ENCODE peak calls at places on chromosomes 6 and 20, in four cellular contexts. One of them, this sample, is unnamed.

GRCh38 chr6:148044921-148045320 is 297.7 kb upstream of the SASH1 start:
- DNase-seq in HCT116: no peak
- DNase-seq in K562: no peak
- DNase-seq in HepG2: no peak
- DNase-seq in this sample: no peak

GRCh38 chr20:48392407-48393310 is 435.1 kb downstream of the PREX1 start:
- DNase-seq in HCT116: no peak
- DNase-seq in K562: no peak
- DNase-seq in HepG2: no peak
- DNase-seq in this sample: no peak

GRCh38 chr20:6079011-6079410 is 25.2 kb upstream of the LRRN4 start:
- DNase-seq in HCT116: no peak
- DNase-seq in K562: no peak
- DNase-seq in HepG2: no peak
- DNase-seq in this sample: no peak

GRCh38 chr6:379367-380181 is 12.0 kb upstream of the IRF4 start:
- DNase-seq in HCT116: no peak
- DNase-seq in K562: no peak
- DNase-seq in HepG2: no peak
- DNase-seq in this sample: no peak

GRCh38 chr6:31958412-31958740 is 395 bp downstream of the NELFE start:
- DNase-seq in HCT116: no peak
- DNase-seq in K562: peak; percentile 62
- DNase-seq in HepG2: no peak
- DNase-seq in this sample: no peak

GRCh38 chr6:90288404-90288803 is 8.2 kb downstream of the BACH2 start:
- DNase-seq in HCT116: no peak
- DNase-seq in K562: peak; percentile 16
- DNase-seq in HepG2: no peak
- DNase-seq in this sample: no peak

GRCh38 chr6:6697620-6698019 is 109.1 kb downstream of the LY86 start:
- DNase-seq in HCT116: no peak
- DNase-seq in K562: no peak
- DNase-seq in HepG2: no peak
- DNase-seq in this sample: no peak

GRCh38 chr6:90435207-90435899 is 138.7 kb upstream of the BACH2 start:
- DNase-seq in HCT116: no peak
- DNase-seq in K562: no peak
- DNase-seq in HepG2: no peak
- DNase-seq in this sample: no peak

GRCh38 chr6:4819706-4820283 is 43.6 kb downstream of the CDYL start:
- DNase-seq in HCT116: no peak
- DNase-seq in K562: no peak
- DNase-seq in HepG2: no peak
- DNase-seq in this sample: no peak

GRCh38 chr20:21376631-21377030 is 20.7 kb downstream of the NKX2-4 start:
- DNase-seq in HCT116: no peak
- DNase-seq in K562: no peak
- DNase-seq in HepG2: no peak
- DNase-seq in this sample: no peak

GRCh38 chr20:50027611-50028105 is 44.9 kb downstream of the SNAI1 start:
- DNase-seq in HCT116: no peak
- DNase-seq in K562: peak; percentile 49
- DNase-seq in HepG2: no peak
- DNase-seq in this sample: no peak

GRCh38 chr6:43644940-43645612 is at the start of gene RSPH9:
- DNase-seq in HCT116: no peak
- DNase-seq in K562: peak; percentile 64
- DNase-seq in HepG2: no peak
- DNase-seq in this sample: peak; percentile 92

DNA sequence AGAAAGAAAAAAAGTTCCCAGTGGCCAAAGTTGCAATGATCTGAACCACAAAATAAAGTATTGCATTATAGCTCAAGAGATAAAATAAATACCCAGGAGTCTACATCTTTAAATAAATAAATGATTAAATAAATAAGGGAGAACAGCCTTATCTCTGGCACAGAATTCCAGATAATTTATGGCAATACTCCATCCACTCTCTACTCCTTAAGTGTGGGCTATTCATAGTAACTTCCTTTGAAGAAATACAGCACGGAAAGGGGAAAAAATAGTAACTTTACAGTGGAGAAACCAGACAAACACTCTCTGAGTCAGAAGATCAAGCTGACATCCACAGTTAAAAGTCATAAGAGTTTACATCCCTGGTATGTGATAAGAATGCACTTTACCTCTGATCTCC is 11.6 kb downstream of the AURKA start:
- DNase-seq in HCT116: no peak
- DNase-seq in K562: no peak
- DNase-seq in HepG2: no peak
- DNase-seq in this sample: no peak
- TF ChIP-seq FOSL1 in HCT116: no peak
- TF ChIP-seq FOSL1 in K562: no peak
- TF ChIP-seq FOSL1 in HepG2: no peak
- TF ChIP-seq FOSL1 in this sample: no peak

DNA sequence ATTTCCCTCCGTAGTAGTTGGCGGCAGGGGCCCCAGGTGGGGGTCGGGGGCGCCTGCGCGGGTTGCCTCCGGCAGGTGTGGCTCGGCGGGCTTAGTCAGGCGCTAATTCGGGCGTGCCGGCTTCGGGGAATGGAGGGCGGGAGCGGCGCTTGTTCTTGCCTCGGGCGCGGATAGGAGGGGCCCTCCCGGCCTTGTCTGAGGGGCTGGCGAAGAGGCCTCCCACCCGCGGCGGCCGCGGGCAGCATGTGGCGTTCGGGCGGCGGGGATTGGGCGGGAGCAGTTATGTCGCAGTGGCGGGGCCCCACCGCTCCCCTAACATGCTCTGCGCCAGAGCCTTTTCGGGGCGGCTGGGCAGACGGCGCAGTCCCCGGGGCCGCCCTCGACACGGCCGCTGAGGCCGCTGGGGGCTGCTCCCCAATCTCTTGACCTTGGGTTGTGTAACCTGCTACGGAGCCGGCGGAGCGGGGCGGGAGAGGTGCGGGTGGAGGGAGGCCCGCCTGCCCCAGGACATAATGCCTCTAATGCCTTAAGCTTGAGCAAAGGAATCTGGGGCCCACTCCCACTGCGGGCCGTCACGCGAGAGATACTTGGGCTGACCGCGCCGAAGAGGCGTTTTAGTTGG is 1.1 kb downstream of the AMD1 start:
- DNase-seq in HCT116: no peak
- DNase-seq in K562: peak; percentile 70
- DNase-seq in HepG2: no peak
- DNase-seq in this sample: no peak
- TF ChIP-seq FOSL1 in HCT116: no peak
- TF ChIP-seq FOSL1 in K562: no peak
- TF ChIP-seq FOSL1 in HepG2: peak; percentile 37
- TF ChIP-seq FOSL1 in this sample: no peak

DNA sequence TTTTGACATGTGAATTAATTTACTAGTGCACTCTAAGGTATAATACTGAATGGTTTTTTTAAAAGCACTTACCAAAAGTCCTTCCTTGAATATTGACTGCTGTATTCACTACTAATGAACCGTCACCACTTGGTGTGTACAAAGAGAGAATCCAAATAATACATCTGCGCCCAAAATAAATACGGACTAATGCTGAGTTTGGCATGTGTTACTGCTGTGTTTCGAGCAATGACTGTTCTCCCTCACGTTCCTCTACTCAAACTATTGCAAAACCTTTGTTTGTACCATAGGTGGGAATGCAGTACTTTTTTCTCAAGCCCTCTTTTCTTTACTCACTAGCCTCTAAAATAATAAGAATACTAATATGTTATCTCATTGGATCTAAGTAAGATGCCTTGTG is 305.5 kb downstream of the QKI start:
- DNase-seq in HCT116: no peak
- DNase-seq in K562: no peak
- DNase-seq in HepG2: no peak
- DNase-seq in this sample: no peak
- TF ChIP-seq FOSL1 in HCT116: no peak
- TF ChIP-seq FOSL1 in K562: no peak
- TF ChIP-seq FOSL1 in HepG2: no peak
- TF ChIP-seq FOSL1 in this sample: no peak

GRCh38 chr6:37207903-37208456 is 38.0 kb downstream of the PIM1 start:
- DNase-seq in HCT116: peak; percentile 77
- DNase-seq in K562: peak; percentile 90
- DNase-seq in HepG2: peak; percentile 87
- DNase-seq in this sample: peak; percentile 87
- TF ChIP-seq FOSL1 in HCT116: no peak
- TF ChIP-seq FOSL1 in K562: no peak
- TF ChIP-seq FOSL1 in HepG2: no peak
- TF ChIP-seq FOSL1 in this sample: no peak

DNA sequence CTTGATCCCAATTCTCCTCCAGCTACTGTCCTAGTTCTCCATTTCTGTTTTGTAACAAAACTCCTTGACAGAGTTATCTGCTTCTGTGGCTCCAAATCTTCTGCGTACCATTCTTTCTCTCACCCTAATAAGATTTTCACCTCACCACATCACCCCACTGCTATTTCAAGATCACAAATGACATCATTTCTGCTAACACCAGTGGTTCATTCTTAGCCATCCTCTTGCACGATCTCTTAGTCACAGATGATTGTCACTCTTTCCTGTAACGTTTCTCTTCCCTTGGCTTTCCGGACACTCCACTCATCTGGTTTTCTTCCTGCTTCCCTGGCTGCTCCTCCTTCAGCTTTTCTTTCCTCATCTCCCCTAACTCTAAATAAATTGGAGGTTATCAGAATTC is 56.8 kb upstream of the FABP7 start:
- DNase-seq in HCT116: no peak
- DNase-seq in K562: no peak
- DNase-seq in HepG2: no peak
- DNase-seq in this sample: no peak
- TF ChIP-seq FOSL1 in HCT116: no peak
- TF ChIP-seq FOSL1 in K562: no peak
- TF ChIP-seq FOSL1 in HepG2: no peak
- TF ChIP-seq FOSL1 in this sample: no peak

DNA sequence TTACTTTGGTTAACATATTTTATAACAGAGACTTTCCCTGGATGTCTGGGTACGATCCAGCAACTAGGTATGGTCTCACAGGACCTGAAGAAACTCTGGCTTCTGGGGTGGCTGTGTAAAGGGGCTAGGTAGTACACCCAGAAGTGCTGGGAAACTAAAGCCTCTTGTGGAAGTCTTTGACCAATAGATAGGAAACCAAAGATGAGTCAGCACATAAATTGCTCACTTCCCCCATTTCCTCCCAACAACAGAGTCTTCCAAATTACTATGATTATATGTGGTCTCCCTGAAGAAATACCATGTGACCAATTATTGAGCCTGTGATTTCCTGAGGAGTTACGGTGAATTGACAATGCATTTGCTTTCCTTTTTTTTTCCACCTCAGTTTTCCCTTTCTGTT is 26.8 kb upstream of the TBX18 start:
- DNase-seq in HCT116: no peak
- DNase-seq in K562: peak; percentile 56
- DNase-seq in HepG2: no peak
- DNase-seq in this sample: no peak
- TF ChIP-seq FOSL1 in HCT116: peak; percentile 10
- TF ChIP-seq FOSL1 in K562: peak; percentile 87
- TF ChIP-seq FOSL1 in HepG2: no peak
- TF ChIP-seq FOSL1 in this sample: no peak

GRCh38 chr20:58216334-58216733 is 12.1 kb downstream of the ANKRD60 start:
- DNase-seq in HCT116: no peak
- DNase-seq in K562: no peak
- DNase-seq in HepG2: no peak
- DNase-seq in this sample: no peak
- TF ChIP-seq FOSL1 in HCT116: no peak
- TF ChIP-seq FOSL1 in K562: no peak
- TF ChIP-seq FOSL1 in HepG2: no peak
- TF ChIP-seq FOSL1 in this sample: no peak

DNA sequence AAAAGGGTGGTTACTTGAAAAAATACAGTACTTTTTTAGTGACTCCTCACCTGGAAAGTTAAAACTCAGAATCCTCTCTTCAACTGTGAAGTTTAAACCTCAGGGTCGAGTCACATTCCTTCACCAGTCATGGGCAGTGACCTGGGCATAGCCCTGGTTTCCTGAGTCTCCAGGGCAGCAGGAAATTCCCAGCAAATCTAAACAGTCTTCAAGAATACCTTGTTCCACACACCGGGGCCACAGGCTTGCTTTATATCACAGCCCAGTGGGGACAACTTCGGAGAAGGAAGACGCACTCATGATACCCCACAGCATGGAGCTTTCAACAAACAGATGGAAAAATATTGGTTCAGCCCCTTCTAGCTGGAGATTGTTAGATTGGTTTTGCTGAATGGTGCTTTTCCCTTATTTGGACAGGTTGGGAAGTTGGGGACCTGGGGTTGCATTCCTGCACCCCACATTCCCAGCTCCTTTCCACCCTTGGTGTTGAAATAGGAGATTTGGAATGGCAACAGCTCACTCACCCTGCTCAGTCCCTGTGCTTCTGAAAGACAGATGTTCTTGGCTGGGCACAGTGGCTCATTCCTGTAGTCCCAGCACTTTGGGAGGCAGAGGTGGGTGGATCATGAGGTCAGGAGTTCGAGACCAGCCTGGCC is 113.0 kb upstream of the TMEM170B start:
- DNase-seq in HCT116: no peak
- DNase-seq in K562: no peak
- DNase-seq in HepG2: no peak
- DNase-seq in this sample: no peak
- TF ChIP-seq FOSL1 in HCT116: no peak
- TF ChIP-seq FOSL1 in K562: no peak
- TF ChIP-seq FOSL1 in HepG2: no peak
- TF ChIP-seq FOSL1 in this sample: no peak

GRCh38 chr20:33277471-33278441 is 5.3 kb upstream of the BPIFB1 start:
- DNase-seq in HCT116: no peak
- DNase-seq in K562: no peak
- DNase-seq in HepG2: peak; percentile 53
- DNase-seq in this sample: no peak
- TF ChIP-seq FOSL1 in HCT116: no peak
- TF ChIP-seq FOSL1 in K562: no peak
- TF ChIP-seq FOSL1 in HepG2: no peak
- TF ChIP-seq FOSL1 in this sample: no peak